ENCODE peak calls at places on chromosomes 3 and 15, in four cellular contexts. R, K, M and Y are unnamed samples.

GRCh38 chr3:111967071-111967470 is 11.8 kb upstream of the ABHD10 start:
- DNase-seq in K (no peak), R (no peak), M (no peak), Y (no peak)

GRCh38 chr3:128152419-128153155 is 694 bp upstream of the EEFSEC start:
- DNase-seq in M (no peak), K (no peak), R (peak), Y (no peak)

GRCh38 chr3:105232536-105232935 is 134.2 kb upstream of the ALCAM start:
- DNase-seq in M (no peak), R (no peak), K (no peak), Y (no peak)

GRCh38 chr3:172666873-172667694 is 43.8 kb downstream of the NCEH1 start:
- DNase-seq in R (peak), M (peak), K (peak), Y (peak)

GRCh38 chr15:34116620-34117019 is 14.7 kb downstream of the PGBD4 start:
- DNase-seq in M (no peak), K (no peak), R (no peak), Y (no peak)

GRCh38 chr15:38216763-38217162 is 35.9 kb upstream of the SPRED1 start:
- DNase-seq in R (peak), M (no peak), K (no peak), Y (no peak)

GRCh38 chr3:48409291-48410201 is 20.3 kb downstream of the PLXNB1 start:
- DNase-seq in M (no peak), K (no peak), R (no peak), Y (no peak)

GRCh38 chr3:75294124-75294523 is 370.0 kb upstream of the FRG2C start:
- DNase-seq in M (no peak), K (no peak), R (peak), Y (no peak)